ENCODE peak calls at places on chromosomes 2 and 18, in five cellular contexts. V is fibroblast of lung, F is psoas muscle, T is heart right ventricle, M is BJ. E is an unnamed sample.

GRCh38 chr2:197037863-197038398 is 111.4 kb upstream of the PGAP1 start:
- DNase-seq in V (no peak), F (no peak), T (no peak), M (no peak), E (no peak)

GRCh38 chr18:58452392-58453166 is 176.3 kb downstream of the ALPK2 start:
- DNase-seq in V (no peak), F (no peak), T (no peak), M (no peak), E (no peak)

GRCh38 chr18:46335551-46336059 is 231.4 kb downstream of the HAUS1 start:
- DNase-seq in V (no peak), F (peak), T (no peak), M (no peak), E (no peak)

GRCh38 chr2:235638541-235639192 is 144.8 kb downstream of the AGAP1 start:
- DNase-seq in V (no peak), F (peak), T (no peak), M (no peak), E (no peak)

GRCh38 chr2:168490015-168490874 is 34.2 kb downstream of the CERS6 start:
- DNase-seq in V (peak), F (no peak), T (no peak), M (no peak), E (no peak)

GRCh38 chr2:98530114-98530513 is 78.2 kb downstream of the COA5 start:
- DNase-seq in V (no peak), F (no peak), T (no peak), M (no peak), E (no peak)

GRCh38 chr2:15943378-15943851 is 3.1 kb downstream of the MYCN start:
- DNase-seq in V (no peak), F (peak), T (peak), M (no peak), E (no peak)

GRCh38 chr2:166334800-166335199 is 40.9 kb downstream of the SCN9A start:
- DNase-seq in V (peak), F (no peak), T (no peak), M (no peak), E (no peak)

GRCh38 chr2:227186751-227187150 is 22.3 kb downstream of the COL4A3 start:
- DNase-seq in V (no peak), F (no peak), T (no peak), M (no peak), E (no peak)

GRCh38 chr2:196439760-196440159 is 199.8 kb upstream of the CCDC150 start:
- DNase-seq in V (no peak), F (no peak), T (no peak), M (no peak), E (no peak)

GRCh38 chr2:18752667-18753422 is 163.5 kb upstream of the NT5C1B start:
- DNase-seq in V (peak), F (no peak), T (no peak), M (no peak), E (no peak)

GRCh38 chr2:11082880-11083279 is 72.4 kb upstream of the SLC66A3 start:
- DNase-seq in V (no peak), F (no peak), T (no peak), M (no peak), E (no peak)

GRCh38 chr2:41717883-41718282 is 329.9 kb upstream of the PKDCC start:
- DNase-seq in V (no peak), F (no peak), T (no peak), M (no peak), E (no peak)

GRCh38 chr2:71064754-71065621 is 3.5 kb upstream of the NAGK start:
- DNase-seq in V (peak), F (no peak), T (no peak), M (no peak), E (no peak)

GRCh38 chr2:71069376-71069775 is 928 bp downstream of the NAGK start:
- DNase-seq in V (no peak), F (no peak), T (no peak), M (no peak), E (no peak)

GRCh38 chr2:71068218-71069035 is at the start of gene NAGK:
- DNase-seq in V (peak), F (peak), T (peak), M (peak), E (peak)

GRCh38 chr2:71066856-71067255 is 1.6 kb upstream of the NAGK start:
- DNase-seq in V (no peak), F (no peak), T (no peak), M (no peak), E (no peak)

GRCh38 chr2:71067567-71068217 is 756 bp upstream of the NAGK start:
- DNase-seq in V (no peak), F (no peak), T (no peak), M (no peak), E (no peak)
- TF ChIP-seq CTCF in V (no peak), F (no peak), T (no peak), M (no peak), E (no peak)

GRCh38 chr2:101330253-101330921 is 21.9 kb upstream of the RNF149 start:
- DNase-seq in V (no peak), F (no peak), T (peak), M (no peak), E (no peak)
- H3K4me3 ChIP-seq in V (no peak), F (no peak), T (no peak), M (no peak), E (no peak)

GRCh38 chr2:54655051-54655809 is 68.2 kb upstream of the EML6 start:
- DNase-seq in V (no peak), F (no peak), T (no peak), M (no peak), E (no peak)

GRCh38 chr2:54658548-54659207 is 64.8 kb upstream of the EML6 start:
- DNase-seq in V (peak), F (no peak), T (no peak), M (peak), E (peak)

GRCh38 chr2:54660752-54661151 is 62.7 kb upstream of the EML6 start:
- DNase-seq in V (no peak), F (no peak), T (no peak), M (no peak), E (no peak)

GRCh38 chr2:54656863-54657262 is 66.6 kb upstream of the EML6 start:
- DNase-seq in V (no peak), F (no peak), T (no peak), M (no peak), E (no peak)

DNA sequence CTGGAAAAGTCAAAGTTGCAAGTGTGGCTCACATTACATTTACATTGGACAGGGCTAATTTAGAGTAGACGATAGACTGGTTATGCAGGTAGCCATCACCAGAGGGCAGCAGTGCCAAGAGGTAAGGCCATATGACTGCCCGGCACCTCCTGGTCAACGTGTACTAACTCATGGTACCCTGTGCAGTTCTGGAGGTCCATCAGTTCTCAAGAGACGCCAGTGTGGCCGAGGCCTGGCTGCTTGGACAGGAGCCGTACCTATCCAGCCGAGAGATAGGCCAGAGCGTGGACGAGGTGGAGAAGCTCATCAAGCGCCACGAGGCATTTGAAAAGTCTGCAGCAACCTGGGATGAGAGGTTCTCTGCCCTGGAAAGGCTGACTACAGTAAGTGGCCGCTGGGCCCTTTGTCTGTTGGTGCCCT is 65.8 kb upstream of the EML6 start:
- DNase-seq in V (peak), F (peak), T (no peak), M (no peak), E (no peak)
- TF ChIP-seq CTCF in V (peak), F (peak), T (peak), M (peak), E (peak)

DNA sequence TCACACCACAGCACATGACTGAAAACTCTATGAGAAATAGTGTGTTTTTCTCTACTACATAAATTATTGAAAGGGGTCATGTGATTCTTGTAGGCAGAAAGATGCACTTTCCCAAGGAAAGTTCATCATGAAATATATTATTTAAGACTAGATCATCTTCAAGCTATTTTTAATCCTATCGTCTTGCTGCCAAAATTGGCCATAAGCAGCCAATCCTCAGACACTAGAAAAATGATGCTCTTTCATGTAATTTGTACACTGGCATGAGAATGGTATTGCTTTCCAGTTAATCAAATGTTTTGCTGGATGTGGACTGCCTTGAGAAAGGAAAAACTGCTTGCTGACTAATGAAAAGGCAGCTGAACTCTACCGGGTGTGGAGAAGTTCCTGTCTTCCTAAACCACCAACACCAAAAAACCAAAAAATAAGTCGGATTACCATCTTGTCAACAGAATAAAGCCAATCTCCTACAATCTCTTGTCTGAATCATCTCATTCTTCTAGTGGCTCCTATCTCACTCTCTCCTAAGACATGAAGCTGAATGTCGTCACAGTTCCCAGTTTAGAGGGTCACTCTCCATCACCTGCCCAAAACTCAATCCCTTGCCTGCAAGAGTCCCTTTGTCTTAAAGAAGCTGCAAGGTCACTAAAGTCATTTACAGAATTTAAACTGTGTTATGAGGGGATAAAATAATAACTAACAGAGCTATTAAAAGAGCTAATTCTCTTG is 5.3 kb downstream of the BCL2 start:
- DNase-seq in V (no peak), F (no peak), T (no peak), M (no peak), E (no peak)
- H3K4me3 ChIP-seq in V (no peak), F (peak), T (no peak), M (no peak), E (no peak)